ENCODE peak calls at places on chromosomes 6 and 20, in ten cellular contexts. D is effector memory CD8-positive, alpha-beta T cell; N is cerebellar cortex; Q is left lung; Y is hepatocyte; X is IMR-90; A is astrocyte; J is endothelial cell; V is bronchial epithelial cell; L is stimulated activated effector memory CD8-positive, alpha-beta T cell treated with anti-CD3 and anti-CD28 coated beads, Interleukin-12 subunit alpha, Interleukin-12 subunit beta, amount 100 ng/mL, for 72 hours. S is an unnamed sample.
A peak's percentile ranks its signal among the peaks of the same experiment; 100 is the strongest.

GRCh38 chr20:40980828-40981310 is 47.8 kb upstream of the TOP1 start:
- DNase-seq in A (no peak), Y (no peak), J (no peak), L (peak; percentile 22), N (no peak), Q (no peak), D (no peak), V (no peak), X (no peak), S (peak; percentile 59)

GRCh38 chr20:32484221-32485125 is 100.7 kb downstream of the NOL4L start:
- DNase-seq in L (peak; percentile 65), J (peak; percentile 65), Y (peak; percentile 77), D (peak; percentile 16), A (no peak), N (no peak), X (no peak), V (no peak), Q (peak; percentile 89), S (peak; percentile 89)

GRCh38 chr20:54000262-54000661 is 70.1 kb downstream of the BCAS1 start:
- DNase-seq in Y (no peak), N (no peak), V (no peak), L (no peak), J (no peak), A (no peak), D (no peak), X (no peak), Q (no peak), S (no peak)

GRCh38 chr6:130525378-130525777 is 159.6 kb downstream of the TMEM200A start:
- DNase-seq in X (no peak), L (no peak), Y (no peak), D (no peak), V (no peak), N (no peak), A (no peak), Q (no peak), J (no peak), S (no peak)

GRCh38 chr20:5888051-5888450 is 62.3 kb downstream of the TRMT6 start:
- DNase-seq in N (no peak), Q (no peak), D (no peak), Y (no peak), V (peak; percentile 21), X (no peak), L (no peak), J (no peak), A (peak; percentile 32), S (no peak)

GRCh38 chr20:3896302-3896701 is 7.1 kb downstream of the PANK2 start:
- DNase-seq in N (no peak), Y (no peak), Q (no peak), L (no peak), A (no peak), X (peak; percentile 43), J (no peak), V (no peak), D (no peak), S (no peak)

GRCh38 chr20:63345328-63346100 is 15.6 kb downstream of the CHRNA4 start:
- DNase-seq in X (no peak), Q (peak; percentile 61), N (no peak), L (no peak), J (no peak), V (no peak), Y (no peak), A (no peak), D (no peak), S (no peak)

GRCh38 chr6:146593978-146594377 is 4.8 kb upstream of the ADGB start:
- DNase-seq in D (no peak), J (no peak), L (no peak), Q (peak; percentile 22), X (no peak), N (no peak), A (no peak), Y (no peak), V (no peak), S (no peak)

GRCh38 chr6:26056583-26057350 is 30.5 kb upstream of the HFE start:
- DNase-seq in Q (no peak), V (peak; percentile 12), L (peak; percentile 76), Y (peak; percentile 37), J (peak; percentile 17), X (peak; percentile 11), D (no peak), A (no peak), N (peak; percentile 69), S (no peak)

GRCh38 chr6:76771076-76771634 is 692.1 kb downstream of the HTR1B start:
- DNase-seq in D (no peak), V (no peak), N (peak; percentile 3), Q (no peak), X (no peak), J (no peak), L (no peak), A (no peak), Y (no peak), S (no peak)